ENCODE peak calls at places on chromosomes 6 and 20, in four cellular contexts. G is K562, M is HepG2, J is GM12891. E is an unnamed sample.

GRCh38 chr20:25608774-25609173 is 15.0 kb downstream of the NANP start:
- DNase-seq in M (no peak), J (no peak), G (no peak), E (no peak)

GRCh38 chr20:20393770-20394169 is 25.9 kb downstream of the INSM1 start:
- DNase-seq in G (no peak), M (no peak), J (no peak), E (no peak)

GRCh38 chr6:158909938-158910337 is 90.1 kb downstream of the RSPH3 start:
- DNase-seq in J (no peak), G (no peak), M (no peak), E (no peak)

GRCh38 chr6:158376650-158377081 is 64.4 kb downstream of the TULP4 start:
- DNase-seq in J (no peak), M (no peak), G (no peak), E (no peak)

GRCh38 chr20:6811262-6811661 is 43.8 kb downstream of the BMP2 start:
- DNase-seq in G (no peak), M (no peak), J (no peak), E (no peak)

GRCh38 chr20:37403107-37404033 is 57.4 kb downstream of the SRC start:
- DNase-seq in M (no peak), G (no peak), J (no peak), E (no peak)

GRCh38 chr20:19212524-19213502 is at the start of gene SLC24A3:
- DNase-seq in M (peak), J (peak), G (no peak), E (peak)

GRCh38 chr6:132333639-132334516 is 67.4 kb downstream of the MOXD1 start:
- DNase-seq in M (peak), J (no peak), G (no peak), E (no peak)

GRCh38 chr6:72321741-72322140 is 300.1 kb upstream of the KCNQ5 start:
- DNase-seq in G (no peak), J (no peak), M (no peak), E (no peak)

GRCh38 chr20:1624811-1625690 is 5.2 kb upstream of the SIRPB1 start:
- DNase-seq in M (no peak), J (no peak), G (no peak), E (no peak)
- TF ChIP-seq TAF1 in M (no peak), J (no peak), G (no peak), E (no peak)

GRCh38 chr6:39898625-39899024 is 35.6 kb downstream of the MOCS1 start:
- DNase-seq in M (no peak), J (no peak), G (no peak), E (no peak)

GRCh38 chr6:39896701-39897100 is 37.6 kb downstream of the MOCS1 start:
- DNase-seq in M (no peak), J (no peak), G (no peak), E (no peak)

GRCh38 chr6:39901116-39901655 is 33.1 kb downstream of the MOCS1 start:
- DNase-seq in J (no peak), M (no peak), G (no peak), E (no peak)

GRCh38 chr6:39899540-39900295 is 34.5 kb downstream of the MOCS1 start:
- DNase-seq in J (no peak), M (no peak), G (no peak), E (no peak)

DNA sequence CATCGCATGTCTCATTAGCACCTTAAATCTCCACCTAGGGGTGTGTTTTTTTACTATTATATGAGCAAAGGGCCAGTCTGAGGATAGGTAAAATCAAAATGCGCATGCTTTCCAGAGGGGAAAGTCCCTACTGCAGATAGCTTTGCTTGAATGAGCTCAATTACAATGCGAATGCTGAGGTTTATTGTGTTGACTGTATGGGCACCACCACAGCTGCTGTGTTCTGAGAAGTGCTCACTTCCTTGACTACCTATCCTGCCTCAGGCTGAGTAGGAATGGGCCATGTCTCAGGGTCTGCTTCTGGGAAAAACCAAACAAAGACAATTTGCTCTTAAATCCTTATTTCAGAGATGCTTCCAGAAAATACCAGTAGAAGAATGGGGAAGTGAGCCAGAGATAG is 36.6 kb downstream of the MOCS1 start:
- DNase-seq in G (no peak), M (no peak), J (no peak), E (no peak)
- TF ChIP-seq POLR2AphosphoS5 in G (no peak), M (no peak), J (no peak), E (no peak)

GRCh38 chr6:141259832-141260231 is 872.9 kb upstream of the GJE1 start:
- DNase-seq in M (no peak), G (no peak), J (no peak), E (no peak)

GRCh38 chr6:141260627-141261015 is 872.1 kb upstream of the GJE1 start:
- DNase-seq in G (no peak), J (no peak), M (no peak), E (no peak)

GRCh38 chr6:141261016-141261671 is 871.6 kb upstream of the GJE1 start:
- DNase-seq in M (no peak), J (no peak), G (no peak), E (no peak)

GRCh38 chr6:141261672-141262060 is 871.1 kb upstream of the GJE1 start:
- DNase-seq in G (no peak), M (no peak), J (no peak), E (no peak)

GRCh38 chr6:141258516-141258915 is 874.2 kb upstream of the GJE1 start:
- DNase-seq in J (no peak), M (no peak), G (no peak), E (no peak)
- TF ChIP-seq TAF1 in J (no peak), M (no peak), G (no peak), E (no peak)

GRCh38 chr20:1328680-1329330 is at the start of gene SDCBP2:
- DNase-seq in J (no peak), M (no peak), G (no peak), E (no peak)
- TF ChIP-seq POLR2AphosphoS5 in J (no peak), M (no peak), G (no peak), E (no peak)

E was measured in GM12892.